ENCODE peak calls at places on chromosome 6, in six cellular contexts. N is fibroblast of lung; W is right atrium auricular region; P is breast epithelium; Y is CD8-positive, alpha-beta T cell; G is PC-3. V is an unnamed sample. For H3K9me3 and H3K27me3, the result is how much of the 10 kb centered on the place peaks cover.

GRCh38 chr6:128863983-128864382 is 19.0 kb upstream of the LAMA2 start:
- DNase-seq in P (no peak), G (no peak), N (no peak), Y (no peak), W (no peak), V (no peak)

GRCh38 chr6:34150766-34151165 is 4.9 kb upstream of the GRM4 start:
- DNase-seq in P (peak), G (no peak), W (no peak), N (no peak), Y (no peak), V (no peak)

GRCh38 chr6:44660561-44661220 is 273.2 kb downstream of the CDC5L start:
- DNase-seq in W (no peak), G (no peak), N (no peak), P (no peak), Y (no peak), V (no peak)

GRCh38 chr6:40936810-40937209 is 102.2 kb downstream of the UNC5CL start:
- DNase-seq in G (peak), Y (no peak), W (no peak), N (peak), P (no peak), V (peak)

GRCh38 chr6:135267085-135267484 is 86.0 kb downstream of the MYB start:
- DNase-seq in W (no peak), G (no peak), Y (no peak), N (no peak), P (no peak), V (no peak)

GRCh38 chr6:106134087-106134770 is 48.1 kb downstream of the PRDM1 start:
- DNase-seq in P (no peak), W (no peak), N (no peak), G (peak), Y (no peak), V (no peak)

GRCh38 chr6:16206595-16207037 is 31.8 kb upstream of the GMPR start:
- DNase-seq in W (peak), P (no peak), G (peak), N (peak), Y (peak), V (peak)

GRCh38 chr6:151765444-151765886 is 42.0 kb upstream of the ESR1 start:
- DNase-seq in Y (no peak), P (no peak), W (peak), N (peak), G (peak), V (peak)

GRCh38 chr6:88529726-88530125 is 363.6 kb upstream of the CNR1 start:
- DNase-seq in Y (no peak), W (no peak), P (no peak), N (no peak), G (no peak), V (no peak)

GRCh38 chr6:156875062-156875461 is 97.9 kb downstream of the ARID1B start:
- DNase-seq in Y (no peak), P (no peak), G (no peak), N (no peak), W (no peak), V (no peak)

GRCh38 chr6:39075010-39075738 is 26.6 kb downstream of the GLP1R start:
- DNase-seq in W (no peak), Y (no peak), N (no peak), P (no peak), G (no peak), V (no peak)

GRCh38 chr6:63804381-63804956 is 168.9 kb downstream of the PHF3 start:
- DNase-seq in Y (no peak), N (peak), P (no peak), G (peak), W (no peak), V (peak)

DNA sequence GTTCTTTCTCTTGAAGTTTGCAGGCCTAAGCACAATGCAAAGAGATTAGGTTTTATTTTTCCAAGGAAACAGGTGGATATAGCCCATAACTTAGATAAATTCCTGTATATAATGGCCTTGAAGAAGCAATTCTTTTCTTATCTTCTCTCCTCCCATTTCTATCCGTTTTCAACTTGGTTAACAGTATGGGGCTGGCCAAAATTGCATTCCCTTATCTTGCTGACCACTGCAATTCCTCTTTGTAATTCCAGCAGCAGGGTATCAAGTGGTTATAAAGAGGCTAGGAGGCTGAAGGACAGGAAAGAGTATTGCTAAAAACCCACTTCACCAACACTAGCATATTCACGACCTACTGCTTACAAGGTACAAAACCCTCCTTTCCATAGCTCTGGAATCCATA is 643.5 kb upstream of the ID4 start:
- DNase-seq in P (no peak), N (no peak), W (no peak), Y (no peak), G (no peak), V (no peak)
- H3K9me3 ChIP-seq in P (under half), N (under half), W (under half), Y (under half), G (under half), V (under half)

GRCh38 chr6:4593891-4594445 is 182.2 kb upstream of the CDYL start:
- DNase-seq in Y (no peak), N (no peak), P (no peak), G (no peak), W (no peak), V (no peak)

GRCh38 chr6:4603856-4604369 is 172.3 kb upstream of the CDYL start:
- DNase-seq in Y (no peak), W (no peak), G (no peak), N (no peak), P (no peak), V (no peak)

GRCh38 chr6:4599924-4600323 is 176.3 kb upstream of the CDYL start:
- DNase-seq in N (peak), Y (no peak), W (no peak), P (no peak), G (peak), V (no peak)

GRCh38 chr6:4603291-4603690 is 172.9 kb upstream of the CDYL start:
- DNase-seq in N (peak), G (peak), W (peak), P (no peak), Y (no peak), V (peak)

GRCh38 chr6:4598384-4598783 is 177.8 kb upstream of the CDYL start:
- DNase-seq in Y (no peak), G (peak), P (no peak), W (no peak), N (no peak), V (no peak)
- H3K4me3 ChIP-seq in Y (no peak), G (no peak), P (no peak), W (no peak), N (no peak), V (no peak)

GRCh38 chr6:121799574-121799973 is 364.1 kb downstream of the GJA1 start:
- DNase-seq in N (no peak), W (no peak), G (no peak), P (no peak), Y (no peak), V (no peak)

GRCh38 chr6:121794630-121795029 is 359.2 kb downstream of the GJA1 start:
- DNase-seq in G (peak), P (no peak), Y (no peak), W (no peak), N (peak), V (peak)

DNA sequence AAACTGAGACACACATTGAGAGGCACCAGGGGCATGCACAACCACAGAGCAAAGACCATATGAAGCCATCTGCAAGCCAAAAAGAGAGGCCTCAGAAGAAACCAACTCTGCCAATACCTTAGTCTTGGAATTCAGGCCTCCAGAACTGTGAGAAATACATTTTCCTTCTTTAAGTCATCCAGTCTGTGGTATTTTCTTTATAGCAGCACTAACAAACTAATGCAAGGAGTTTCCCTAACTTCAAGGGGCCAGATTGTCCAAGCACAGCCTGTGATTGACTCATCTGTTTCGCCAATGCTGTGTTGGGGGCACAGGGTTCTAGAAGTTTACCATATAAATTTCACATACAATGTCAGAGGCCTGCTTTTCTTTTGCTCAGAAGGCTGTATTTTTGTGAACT is 364.6 kb downstream of the GJA1 start:
- DNase-seq in Y (no peak), N (no peak), W (no peak), P (no peak), G (no peak), V (no peak)
- H3K27me3 ChIP-seq in Y (under half), N (under half), W (under half), P (under half), G (under half), V (under half)

GRCh38 chr6:169999367-169999766 is 247.9 kb downstream of the ERMARD start:
- DNase-seq in Y (no peak), P (no peak), G (no peak), W (no peak), N (no peak), V (no peak)
- H3K9me3 ChIP-seq in Y (under half), P (under half), G (under half), W (under half), N (under half), V (under half)

DNA sequence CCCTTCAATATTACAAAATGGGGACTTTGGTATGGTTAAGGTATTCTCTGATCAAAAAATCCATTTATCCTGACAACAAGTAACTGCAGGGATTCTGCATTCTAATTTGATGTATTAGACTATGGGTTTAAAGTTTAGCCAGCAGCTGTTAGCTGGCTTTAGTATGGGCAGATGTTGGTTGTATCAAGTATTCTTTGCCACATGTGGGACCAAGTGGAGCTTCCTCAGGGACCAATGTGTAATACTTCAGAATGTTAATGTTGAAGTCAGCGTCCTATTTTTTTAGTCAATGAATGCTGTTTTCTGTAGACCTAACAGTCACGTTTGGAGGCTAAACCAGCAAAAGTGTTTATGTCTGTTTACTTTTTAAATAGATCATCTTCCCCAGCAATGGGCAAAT is 41.4 kb downstream of the MOXD1 start:
- DNase-seq in G (no peak), Y (no peak), W (no peak), P (no peak), N (no peak), V (no peak)
- H3K4me3 ChIP-seq in G (no peak), Y (no peak), W (no peak), P (no peak), N (no peak), V (no peak)